ENCODE peak calls at places on chromosome 15, in eight cellular contexts. H is endothelial cell; K is NCI-H524 treated with DMSO at 0.1 percent for 48 hours; F is T-helper 9 cell; M is GM13976; Y is type B pancreatic cell; T is naive thymus-derived CD8-positive, alpha-beta T cell; N is D341Med. G is an unnamed sample.

GRCh38 chr15:45919806-45920205 is 285.0 kb downstream of the SQOR start:
- DNase-seq in H (no peak), K (no peak), F (no peak), M (no peak), Y (no peak), T (no peak), N (no peak), G (peak)

GRCh38 chr15:45169608-45170480 is 17.9 kb downstream of the SHF start:
- DNase-seq in H (no peak), K (peak), F (no peak), M (no peak), Y (no peak), T (no peak), N (no peak), G (no peak)

GRCh38 chr15:100261302-100262240 is 80.2 kb downstream of the ADAMTS17 start:
- DNase-seq in H (no peak), K (no peak), F (no peak), M (no peak), Y (peak), T (no peak), N (no peak), G (no peak)

GRCh38 chr15:74901612-74902063 is 5.0 kb downstream of the FAM219B start:
- DNase-seq in H (peak), K (no peak), F (peak), M (peak), Y (no peak), T (peak), N (peak), G (peak)

GRCh38 chr15:75982468-75982867 is 29.8 kb downstream of the NRG4 start:
- DNase-seq in H (no peak), K (no peak), F (no peak), M (no peak), Y (no peak), T (no peak), N (no peak), G (no peak)

GRCh38 chr15:40984963-40985362 is 31.7 kb downstream of the CHAC1 start:
- DNase-seq in H (no peak), K (no peak), F (no peak), M (no peak), Y (no peak), T (no peak), N (no peak), G (peak)

GRCh38 chr15:44727462-44728231 is 8.7 kb upstream of the TRIM69 start:
- DNase-seq in H (no peak), K (no peak), F (no peak), M (no peak), Y (no peak), T (no peak), N (no peak), G (no peak)

GRCh38 chr15:64334530-64334929 is 21.4 kb downstream of the CSNK1G1 start:
- DNase-seq in H (no peak), K (no peak), F (peak), M (no peak), Y (no peak), T (peak), N (no peak), G (no peak)

GRCh38 chr15:84915011-84915958 is 30.8 kb downstream of the SLC28A1 start:
- DNase-seq in H (no peak), K (no peak), F (no peak), M (peak), Y (peak), T (no peak), N (no peak), G (peak)

GRCh38 chr15:68372291-68372811 is 59.6 kb downstream of the ITGA11 start:
- DNase-seq in H (peak), K (no peak), F (no peak), M (no peak), Y (peak), T (no peak), N (peak), G (peak)

GRCh38 chr15:69526086-69526485 is 73.5 kb downstream of the RPLP1 start:
- DNase-seq in H (no peak), K (no peak), F (no peak), M (no peak), Y (no peak), T (no peak), N (no peak), G (peak)

GRCh38 chr15:70963199-70963598 is 70.6 kb downstream of the LRRC49 start:
- DNase-seq in H (no peak), K (no peak), F (no peak), M (no peak), Y (no peak), T (no peak), N (no peak), G (no peak)

GRCh38 chr15:100330629-100331215 is 11.1 kb downstream of the ADAMTS17 start:
- DNase-seq in H (no peak), K (no peak), F (no peak), M (no peak), Y (no peak), T (peak), N (no peak), G (no peak)

GRCh38 chr15:63860161-63860954 is 26.6 kb upstream of the HERC1 start:
- DNase-seq in H (no peak), K (peak), F (peak), M (no peak), Y (no peak), T (peak), N (no peak), G (no peak)

GRCh38 chr15:25905140-25905539 is 42.0 kb upstream of the ATP10A start:
- DNase-seq in H (no peak), K (no peak), F (no peak), M (no peak), Y (no peak), T (no peak), N (no peak), G (peak)

GRCh38 chr15:78561490-78561889 is 3.8 kb upstream of the CHRNA5 start:
- DNase-seq in H (no peak), K (no peak), F (no peak), M (no peak), Y (no peak), T (no peak), N (no peak), G (no peak)

GRCh38 chr15:101039461-101039860 is 120.3 kb downstream of the LRRK1 start:
- DNase-seq in H (no peak), K (no peak), F (no peak), M (no peak), Y (no peak), T (no peak), N (no peak), G (no peak)

G was measured in myocyte.